ENCODE peak calls at places on chromosomes 6 and 20, in six cellular contexts. H, X, D, J, Q and L are unnamed samples.

GRCh38 chr6:70956451-70957283 is at the start of gene B3GAT2:
- DNase-seq in X (peak), D (peak), J (peak), Q (peak), H (no peak), L (peak)

GRCh38 chr6:43706788-43707187 is 19.2 kb upstream of the MRPS18A start:
- DNase-seq in X (no peak), D (no peak), Q (no peak), H (no peak), J (no peak), L (no peak)

GRCh38 chr20:38426006-38426405 is 9.1 kb downstream of the SNHG17 start:
- DNase-seq in X (no peak), J (peak), H (peak), D (no peak), Q (peak), L (peak)

GRCh38 chr20:43196243-43196642 is 6.5 kb upstream of the PTPRT start:
- DNase-seq in H (no peak), Q (no peak), X (no peak), J (no peak), D (no peak), L (no peak)

GRCh38 chr6:42569102-42570028 is 5.5 kb downstream of the UBR2 start:
- DNase-seq in X (no peak), D (no peak), H (no peak), J (peak), Q (peak), L (peak)

GRCh38 chr6:113763311-113763766 is 93.8 kb upstream of the MARCKS start:
- DNase-seq in Q (no peak), H (no peak), X (no peak), D (no peak), J (no peak), L (no peak)

GRCh38 chr20:45538209-45538798 is 978 bp downstream of the WFDC6 start:
- DNase-seq in H (no peak), D (no peak), Q (no peak), J (no peak), X (no peak), L (no peak)

GRCh38 chr20:48015136-48015925 is 230.1 kb upstream of the SULF2 start:
- DNase-seq in J (no peak), Q (peak), D (no peak), X (no peak), H (no peak), L (no peak)

GRCh38 chr6:138824482-138825134 is 28.7 kb downstream of the ECT2L start:
- DNase-seq in J (no peak), D (peak), H (no peak), X (no peak), Q (no peak), L (no peak)

GRCh38 chr6:165059032-165059431 is 250.4 kb downstream of the C6orf118 start:
- DNase-seq in Q (no peak), X (no peak), J (no peak), D (no peak), H (no peak), L (no peak)

GRCh38 chr20:47397652-47398301 is 41.3 kb upstream of the ZMYND8 start:
- DNase-seq in H (no peak), Q (no peak), X (no peak), D (no peak), J (no peak), L (no peak)

GRCh38 chr20:58890454-58891075 is 38.0 kb downstream of the GNAS start:
- DNase-seq in X (peak), H (peak), J (peak), D (peak), Q (peak), L (peak)

GRCh38 chr6:43496370-43497128 is 13.6 kb downstream of the LRRC73 start:
- DNase-seq in H (no peak), J (peak), X (no peak), Q (peak), D (no peak), L (peak)

GRCh38 chr6:163392533-163392932 is 22.0 kb upstream of the QKI start:
- DNase-seq in D (no peak), X (peak), Q (peak), H (no peak), J (peak), L (peak)

GRCh38 chr20:11675920-11676617 is 241.6 kb upstream of the BTBD3 start:
- DNase-seq in H (no peak), Q (peak), X (no peak), J (peak), D (no peak), L (peak)

GRCh38 chr20:54137115-54137514 is 36.7 kb downstream of the CYP24A1 start:
- DNase-seq in H (no peak), J (no peak), X (no peak), Q (no peak), D (no peak), L (no peak)

GRCh38 chr6:4480788-4481725 is 295.1 kb upstream of the CDYL start:
- DNase-seq in J (no peak), D (no peak), Q (peak), H (no peak), X (no peak), L (no peak)

GRCh38 chr6:170188571-170189001 is 102.3 kb downstream of the DLL1 start:
- DNase-seq in J (no peak), H (no peak), Q (no peak), X (no peak), D (no peak), L (no peak)

GRCh38 chr6:27145731-27146455 is 101.6 kb upstream of the PRSS16 start:
- DNase-seq in D (peak), J (peak), X (peak), Q (peak), H (peak), L (peak)

GRCh38 chr6:156949376-156949775 is 172.2 kb downstream of the ARID1B start:
- DNase-seq in H (no peak), Q (peak), J (peak), D (no peak), X (no peak), L (peak)

GRCh38 chr6:27684264-27685211 is 211.6 kb upstream of the ZNF184 start:
- DNase-seq in H (peak), J (peak), D (no peak), X (no peak), Q (peak), L (peak)

GRCh38 chr6:35691027-35691824 is 2.5 kb upstream of the FKBP5 start:
- DNase-seq in D (no peak), Q (peak), J (peak), X (peak), H (no peak), L (peak)

GRCh38 chr20:24892522-24892921 is 56.5 kb upstream of the CST7 start:
- DNase-seq in J (no peak), X (no peak), Q (no peak), H (no peak), D (no peak), L (peak)